ENCODE peak calls at places on chromosomes 11 and 22, in ten cellular contexts. R is Peyer's patch, U is ovary, K is adrenal gland, N is esophagus muscularis mucosa, Y is stomach, T is heart left ventricle, W is IMR-90, S is NB4, H is K562. F is an unnamed sample.

GRCh38 chr22:40026641-40027040 is 31.9 kb downstream of the FAM83F start:
- DNase-seq in R (no peak), U (no peak), K (peak; percentile 12), N (no peak), Y (no peak), T (no peak), W (no peak), S (no peak), H (no peak), F (no peak)

GRCh38 chr11:93767018-93767417 is 17.1 kb upstream of the MED17 start:
- DNase-seq in R (no peak), U (no peak), K (no peak), N (no peak), Y (peak; percentile 54), T (no peak), W (no peak), S (no peak), H (no peak), F (no peak)

GRCh38 chr11:61019037-61019817 is 47.7 kb downstream of the CD6 start:
- DNase-seq in R (no peak), U (no peak), K (no peak), N (no peak), Y (no peak), T (no peak), W (no peak), S (no peak), H (no peak), F (no peak)

GRCh38 chr11:65041206-65042035 is at the start of gene SAC3D1:
- DNase-seq in R (no peak), U (no peak), K (peak; percentile 55), N (no peak), Y (peak; percentile 67), T (no peak), W (peak; percentile 17), S (no peak), H (peak; percentile 72), F (peak; percentile 60)

GRCh38 chr22:24727218-24727851 is 47.2 kb downstream of the PIWIL3 start:
- DNase-seq in R (no peak), U (no peak), K (no peak), N (no peak), Y (peak; percentile 48), T (peak; percentile 48), W (peak; percentile 94), S (no peak), H (peak; percentile 39), F (peak; percentile 13)

GRCh38 chr22:21646608-21647590 is 4.8 kb downstream of the SDF2L1 start:
- DNase-seq in R (peak; percentile 82), U (peak; percentile 75), K (peak; percentile 88), N (no peak), Y (peak; percentile 83), T (peak; percentile 74), W (peak; percentile 74), S (peak; percentile 82), H (peak; percentile 95), F (peak; percentile 62)

GRCh38 chr22:42964994-42965699 is 49.8 kb downstream of the PACSIN2 start:
- DNase-seq in R (no peak), U (no peak), K (no peak), N (no peak), Y (no peak), T (no peak), W (peak; percentile 45), S (no peak), H (no peak), F (no peak)

GRCh38 chr11:13343931-13344717 is 66.5 kb downstream of the BMAL1 start:
- DNase-seq in R (peak; percentile 70), U (peak; percentile 70), K (peak; percentile 73), N (no peak), Y (peak; percentile 81), T (peak; percentile 55), W (peak; percentile 79), S (peak; percentile 70), H (peak; percentile 59), F (peak; percentile 48)

GRCh38 chr11:32374261-32374711 is 61.1 kb downstream of the WT1 start:
- DNase-seq in R (no peak), U (peak; percentile 35), K (no peak), N (no peak), Y (no peak), T (no peak), W (peak; percentile 15), S (peak; percentile 86), H (peak; percentile 76), F (no peak)

GRCh38 chr11:41316726-41317125 is 142.7 kb downstream of the LRRC4C start:
- DNase-seq in R (no peak), U (no peak), K (peak; percentile 45), N (no peak), Y (no peak), T (no peak), W (no peak), S (no peak), H (no peak), F (no peak)

GRCh38 chr11:13238879-13239514 is 38.6 kb upstream of the BMAL1 start:
- DNase-seq in R (peak; percentile 34), U (no peak), K (peak; percentile 58), N (no peak), Y (peak; percentile 54), T (no peak), W (peak; percentile 41), S (peak; percentile 57), H (peak; percentile 43), F (no peak)

GRCh38 chr22:44664149-44664548 is 37.9 kb upstream of the PRR5 start:
- DNase-seq in R (peak; percentile 74), U (no peak), K (peak; percentile 80), N (peak; percentile 94), Y (peak; percentile 51), T (peak; percentile 71), W (peak; percentile 61), S (peak; percentile 80), H (no peak), F (no peak)

GRCh38 chr22:43185860-43186261 is 1.1 kb downstream of the TTLL12 start:
- DNase-seq in R (no peak), U (peak; percentile 74), K (peak; percentile 82), N (no peak), Y (peak; percentile 87), T (peak; percentile 74), W (peak; percentile 23), S (peak; percentile 21), H (no peak), F (no peak)

GRCh38 chr11:10625982-10626311 is 57.5 kb upstream of the LYVE1 start:
- DNase-seq in R (no peak), U (no peak), K (peak; percentile 77), N (no peak), Y (no peak), T (peak; percentile 39), W (no peak), S (no peak), H (no peak), F (no peak)

GRCh38 chr11:69463181-69463891 is 18.1 kb upstream of the LINC01488 start:
- DNase-seq in R (no peak), U (no peak), K (peak; percentile 31), N (no peak), Y (no peak), T (no peak), W (peak; percentile 80), S (peak; percentile 20), H (no peak), F (no peak)

DNA sequence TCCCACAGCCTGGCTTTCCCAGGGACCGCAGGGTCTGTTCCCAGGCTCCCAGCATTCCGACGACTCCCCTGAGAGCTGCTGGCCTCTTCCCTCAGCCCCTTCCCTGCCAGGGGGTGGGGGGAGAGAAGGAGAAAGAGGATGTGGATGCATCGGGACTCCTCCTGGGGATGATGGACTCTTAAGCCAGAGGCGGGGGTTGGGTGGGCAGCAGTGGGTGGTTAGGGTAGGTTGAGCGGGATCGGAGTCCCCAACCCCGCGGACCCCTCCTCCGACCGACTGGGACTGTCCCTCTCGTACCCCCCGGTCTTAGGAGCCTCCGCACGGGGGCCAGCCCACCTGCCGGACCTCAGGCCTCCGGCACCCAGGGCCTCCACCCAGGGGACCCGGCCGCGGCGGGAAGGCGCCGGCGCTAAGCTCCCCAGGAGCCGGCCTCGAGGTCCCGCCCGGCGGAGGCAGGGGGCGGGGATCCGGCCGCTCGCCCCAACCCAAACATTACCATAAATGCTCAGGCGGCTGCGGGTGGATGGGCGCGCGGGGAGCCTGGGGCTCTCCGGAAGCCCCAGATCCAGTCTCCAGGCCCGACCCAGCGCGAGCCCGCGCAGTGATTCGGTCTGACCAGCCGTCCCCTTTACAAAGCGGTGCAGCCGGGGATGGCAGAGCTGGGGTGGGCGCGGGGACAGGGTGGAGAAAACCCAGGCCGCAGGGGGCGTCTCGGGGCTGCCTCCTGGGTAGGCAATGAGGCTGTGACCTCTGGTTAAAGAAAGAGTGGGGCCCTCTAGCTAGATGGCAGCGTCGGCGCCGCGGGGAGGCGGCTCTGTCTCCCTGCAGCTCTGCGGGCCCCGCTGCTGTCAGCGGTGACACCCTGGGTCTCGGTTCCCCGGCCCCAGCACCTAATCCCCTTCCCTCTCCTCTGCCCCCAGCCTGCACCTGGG is 3.9 kb upstream of the MCAM start:
- DNase-seq in R (peak; percentile 67), U (peak; percentile 70), K (no peak), N (peak; percentile 92), Y (peak; percentile 64), T (peak; percentile 77), W (peak; percentile 65), S (peak; percentile 70), H (peak; percentile 83), F (no peak)
- TF ChIP-seq POLR2A in R (peak; percentile 35), U (no peak), K (no peak), N (peak; percentile 70), Y (no peak), T (peak; percentile 54), W (peak; percentile 43), S (peak; percentile 51), H (peak; percentile 84), F (no peak)

GRCh38 chr22:45671783-45672563 is at the start of gene ATXN10:
- DNase-seq in R (peak; percentile 50), U (peak; percentile 83), K (peak; percentile 54), N (no peak), Y (peak; percentile 48), T (peak; percentile 67), W (peak; percentile 65), S (peak; percentile 87), H (peak; percentile 73), F (peak; percentile 45)
- TF ChIP-seq POLR2A in R (peak; percentile 24), U (peak; percentile 44), K (peak; percentile 4), N (no peak), Y (no peak), T (peak; percentile 52), W (peak; percentile 79), S (peak; percentile 49), H (peak; percentile 82), F (peak; percentile 55)

GRCh38 chr11:67412495-67413179 is 2.8 kb upstream of the CARNS1 start:
- DNase-seq in R (no peak), U (no peak), K (no peak), N (no peak), Y (no peak), T (no peak), W (no peak), S (no peak), H (no peak), F (no peak)
- TF ChIP-seq POLR2A in R (no peak), U (no peak), K (no peak), N (no peak), Y (no peak), T (no peak), W (no peak), S (no peak), H (no peak), F (no peak)

DNA sequence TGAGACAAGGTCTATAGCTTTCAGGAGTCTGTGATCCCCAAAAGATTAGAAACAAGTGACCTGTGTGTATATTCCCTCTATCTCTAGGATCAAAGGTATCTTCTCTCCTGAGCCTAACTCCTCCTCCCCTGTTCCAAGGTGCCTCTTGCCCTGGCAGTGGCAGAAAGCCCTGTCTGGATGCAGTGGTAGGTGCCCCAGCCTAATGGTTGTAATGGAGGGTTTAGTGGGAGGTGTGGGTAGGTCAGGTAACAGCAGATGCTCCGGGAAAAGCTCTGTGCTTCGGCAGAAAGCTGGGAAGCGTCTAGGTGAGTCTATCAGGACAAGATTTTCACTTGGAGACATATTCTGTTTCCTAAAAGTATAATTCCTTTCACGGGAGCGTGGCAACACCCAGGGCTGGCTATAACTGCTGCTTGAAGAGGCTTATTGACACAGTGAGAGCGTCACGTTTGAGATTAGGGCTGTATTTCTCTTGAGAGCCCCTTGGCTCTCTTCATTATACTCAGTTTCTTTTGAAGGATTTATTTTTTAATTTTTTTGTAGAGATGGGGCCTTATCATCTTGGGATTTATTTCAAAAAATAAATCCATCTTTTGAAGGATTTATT is 49.5 kb downstream of the PRR5L start:
- DNase-seq in R (no peak), U (no peak), K (no peak), N (peak; percentile 90), Y (no peak), T (no peak), W (no peak), S (no peak), H (no peak), F (no peak)
- TF ChIP-seq POLR2A in R (peak; percentile 51), U (no peak), K (no peak), N (no peak), Y (no peak), T (no peak), W (no peak), S (no peak), H (no peak), F (no peak)

F was measured in H54.